ENCODE peak calls at places on chromosome 4, in ten cellular contexts. L, F, J, M, Z, G, C, R, B and Q are unnamed samples.

GRCh38 chr4:88600129-88600849 is 8.0 kb downstream of the HERC3 start:
- DNase-seq in L (no peak), F (no peak), J (no peak), M (no peak), Z (peak; percentile 32), G (no peak), C (peak; percentile 51), R (no peak), B (peak; percentile 67), Q (no peak)

GRCh38 chr4:26484538-26484937 is 5.7 kb downstream of the CCKAR start:
- DNase-seq in L (no peak), F (no peak), J (no peak), M (no peak), Z (no peak), G (no peak), C (no peak), R (no peak), B (no peak), Q (no peak)

GRCh38 chr4:26576171-26576829 is 7.6 kb upstream of the TBC1D19 start:
- DNase-seq in L (no peak), F (no peak), J (peak; percentile 39), M (no peak), Z (peak; percentile 33), G (no peak), C (peak; percentile 76), R (no peak), B (peak; percentile 86), Q (no peak)

GRCh38 chr4:124427095-124427767 is 285.3 kb downstream of the ANKRD50 start:
- DNase-seq in L (no peak), F (no peak), J (peak; percentile 24), M (no peak), Z (no peak), G (no peak), C (peak; percentile 53), R (no peak), B (no peak), Q (no peak)

GRCh38 chr4:158211288-158211687 is 1.0 kb downstream of the TMEM144 start:
- DNase-seq in L (no peak), F (no peak), J (peak; percentile 64), M (peak; percentile 2), Z (no peak), G (no peak), C (no peak), R (no peak), B (no peak), Q (no peak)

GRCh38 chr4:19051751-19052296 is 1030.3 kb upstream of the LCORL start:
- DNase-seq in L (no peak), F (no peak), J (no peak), M (no peak), Z (no peak), G (no peak), C (no peak), R (no peak), B (no peak), Q (no peak)

GRCh38 chr4:185335579-185335978 is 60.1 kb downstream of the LRP2BP start:
- DNase-seq in L (no peak), F (no peak), J (no peak), M (no peak), Z (no peak), G (no peak), C (no peak), R (no peak), B (no peak), Q (no peak)

GRCh38 chr4:73776363-73776762 is 36.0 kb downstream of the CXCL8 start:
- DNase-seq in L (peak; percentile 72), F (no peak), J (peak; percentile 9), M (no peak), Z (peak; percentile 85), G (no peak), C (peak; percentile 98), R (no peak), B (peak; percentile 94), Q (no peak)

GRCh38 chr4:41506071-41506470 is 31.9 kb upstream of the LIMCH1 start:
- DNase-seq in L (no peak), F (no peak), J (no peak), M (no peak), Z (peak; percentile 14), G (no peak), C (no peak), R (no peak), B (peak; percentile 46), Q (no peak)

GRCh38 chr4:188399834-188400233 is 260.6 kb downstream of the TRIML1 start:
- DNase-seq in L (no peak), F (no peak), J (peak; percentile 16), M (no peak), Z (no peak), G (no peak), C (no peak), R (no peak), B (no peak), Q (no peak)

GRCh38 chr4:104494822-104495559 is at the start of gene CXXC4:
- DNase-seq in L (peak; percentile 74), F (peak; percentile 82), J (peak; percentile 87), M (peak; percentile 94), Z (peak; percentile 5), G (no peak), C (peak; percentile 30), R (peak; percentile 64), B (peak; percentile 66), Q (peak; percentile 8)

GRCh38 chr4:74287791-74288190 is 20.5 kb upstream of the EPGN start:
- DNase-seq in L (no peak), F (no peak), J (no peak), M (no peak), Z (no peak), G (no peak), C (no peak), R (no peak), B (no peak), Q (no peak)

GRCh38 chr4:178612725-178613124 is 1170.5 kb upstream of the AGA start:
- DNase-seq in L (no peak), F (no peak), J (no peak), M (no peak), Z (no peak), G (no peak), C (no peak), R (no peak), B (no peak), Q (peak; percentile 20)

GRCh38 chr4:20298986-20299385 is 47.3 kb downstream of the SLIT2 start:
- DNase-seq in L (no peak), F (no peak), J (no peak), M (no peak), Z (no peak), G (no peak), C (peak; percentile 34), R (no peak), B (no peak), Q (no peak)

GRCh38 chr4:22532117-22532516 is 16.3 kb upstream of the ADGRA3 start:
- DNase-seq in L (no peak), F (no peak), J (no peak), M (no peak), Z (no peak), G (no peak), C (no peak), R (no peak), B (no peak), Q (no peak)

GRCh38 chr4:88646528-88647280 is 50.9 kb downstream of the NAP1L5 start:
- DNase-seq in L (no peak), F (no peak), J (no peak), M (no peak), Z (no peak), G (no peak), C (no peak), R (no peak), B (no peak), Q (no peak)

GRCh38 chr4:1745165-1745564 is 23.8 kb downstream of the TACC3 start:
- DNase-seq in L (no peak), F (peak; percentile 86), J (no peak), M (no peak), Z (no peak), G (no peak), C (no peak), R (no peak), B (no peak), Q (no peak)
- TF ChIP-seq CTCF in L (no peak), F (no peak), J (no peak), M (no peak), Z (no peak), G (no peak), C (no peak), R (no peak), B (no peak), Q (no peak)

GRCh38 chr4:43992552-43992951 is 456.1 kb downstream of the KCTD8 start:
- DNase-seq in L (no peak), F (no peak), J (peak; percentile 22), M (no peak), Z (no peak), G (no peak), C (no peak), R (no peak), B (no peak), Q (no peak)

GRCh38 chr4:43983610-43984009 is 465.0 kb downstream of the KCTD8 start:
- DNase-seq in L (no peak), F (no peak), J (no peak), M (no peak), Z (no peak), G (no peak), C (no peak), R (no peak), B (no peak), Q (no peak)

GRCh38 chr4:43990968-43991367 is 457.6 kb downstream of the KCTD8 start:
- DNase-seq in L (no peak), F (no peak), J (no peak), M (no peak), Z (no peak), G (no peak), C (no peak), R (no peak), B (no peak), Q (no peak)

GRCh38 chr4:43987331-43987944 is 461.2 kb downstream of the KCTD8 start:
- DNase-seq in L (no peak), F (no peak), J (no peak), M (no peak), Z (no peak), G (no peak), C (no peak), R (no peak), B (no peak), Q (no peak)
- TF ChIP-seq CTCF in L (no peak), F (no peak), J (no peak), M (no peak), Z (no peak), G (no peak), C (no peak), R (no peak), B (no peak), Q (no peak)

DNA sequence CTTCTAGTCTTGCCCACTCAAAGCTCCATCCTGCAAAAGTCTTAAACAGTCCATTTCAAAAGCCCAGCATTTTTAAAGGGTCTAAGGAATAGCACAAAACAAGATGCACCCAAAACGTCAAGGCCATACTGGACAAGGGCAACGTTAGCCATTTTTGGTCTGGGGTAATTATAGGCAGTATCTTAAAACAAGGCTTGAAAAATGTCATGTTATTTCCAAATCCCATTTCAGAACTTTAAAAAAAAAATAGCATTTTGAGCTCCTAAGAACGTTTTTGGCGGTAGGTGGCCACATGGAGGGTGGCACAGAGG is 584 bp upstream of the TMEM165 start:
- DNase-seq in L (no peak), F (no peak), J (no peak), M (no peak), Z (no peak), G (no peak), C (no peak), R (no peak), B (no peak), Q (no peak)
- TF ChIP-seq CTCF in L (peak; percentile 26), F (no peak), J (peak; percentile 3), M (peak; percentile 3), Z (no peak), G (peak; percentile 46), C (no peak), R (no peak), B (peak; percentile 19), Q (no peak)

GRCh38 chr4:85696661-85697060 is 221.7 kb downstream of the ARHGAP24 start:
- DNase-seq in L (no peak), F (no peak), J (no peak), M (no peak), Z (no peak), G (no peak), C (no peak), R (no peak), B (no peak), Q (no peak)
- TF ChIP-seq CTCF in L (no peak), F (no peak), J (no peak), M (no peak), Z (no peak), G (no peak), C (no peak), R (no peak), B (no peak), Q (no peak)